ENCODE peak calls at places on chromosomes 13 and 19, in five cellular contexts. M is ovary, W is Calu3, C is NCI-H510A treated with DMSO at 0.1 percent for 48 hours, D is HTR-8/SVneo. E is an unnamed sample.

GRCh38 chr19:53962887-53963435 is at the start of gene CACNG8:
- DNase-seq in C (no peak), W (no peak), M (no peak), D (no peak), E (no peak)

GRCh38 chr19:30074741-30075460 is 132.9 kb downstream of the URI1 start:
- DNase-seq in C (no peak), D (no peak), M (no peak), W (no peak), E (no peak)

GRCh38 chr19:23481043-23481442 is 85.8 kb upstream of the ZNF91 start:
- DNase-seq in D (no peak), M (no peak), W (no peak), C (no peak), E (no peak)

GRCh38 chr19:50047686-50048085 is 21.9 kb downstream of the ZNF473 start:
- DNase-seq in M (no peak), D (no peak), W (no peak), C (no peak), E (no peak)

GRCh38 chr13:94598281-94598680 is 2.3 kb upstream of the TGDS start:
- DNase-seq in M (no peak), D (no peak), W (no peak), C (no peak), E (no peak)

GRCh38 chr19:6551607-6552450 is 21.0 kb downstream of the TNFSF9 start:
- DNase-seq in D (no peak), C (no peak), M (no peak), W (no peak), E (no peak)

GRCh38 chr13:32650705-32651311 is 64.6 kb downstream of the PDS5B start:
- DNase-seq in C (no peak), W (peak), D (peak), M (peak), E (peak)

GRCh38 chr13:101474419-101474957 is 22.0 kb downstream of the ITGBL1 start:
- DNase-seq in D (no peak), W (peak), M (no peak), C (no peak), E (peak)

GRCh38 chr19:5394907-5395505 is 54.4 kb upstream of the PTPRS start:
- DNase-seq in M (no peak), C (no peak), W (no peak), D (no peak), E (peak)

GRCh38 chr19:8451885-8452284 is 7.1 kb downstream of the HNRNPM start:
- DNase-seq in M (no peak), W (peak), C (no peak), D (no peak), E (no peak)

GRCh38 chr19:41957838-41958366 is 1.2 kb downstream of the RABAC1 start:
- DNase-seq in M (peak), C (peak), D (peak), W (peak), E (peak)

GRCh38 chr19:5130371-5131030 is 161.6 kb downstream of the KDM4B start:
- DNase-seq in D (no peak), W (no peak), C (no peak), M (no peak), E (no peak)

GRCh38 chr19:7887408-7888144 is 734 bp upstream of the LRRC8E start:
- DNase-seq in C (no peak), D (no peak), W (no peak), M (no peak), E (no peak)

GRCh38 chr19:53537523-53538377 is at the start of gene ZNF331:
- DNase-seq in C (no peak), D (peak), M (peak), W (no peak), E (peak)

GRCh38 chr19:46000497-46001246 is 5.4 kb downstream of the CCDC61 start:
- DNase-seq in C (peak), D (no peak), M (no peak), W (no peak), E (no peak)

GRCh38 chr13:54373211-54373610 is 1344.6 kb downstream of the OLFM4 start:
- DNase-seq in M (no peak), C (no peak), D (no peak), W (no peak), E (peak)

GRCh38 chr13:84470528-84470927 is 588.3 kb upstream of the SLITRK1 start:
- DNase-seq in M (no peak), C (no peak), D (no peak), W (no peak), E (no peak)

GRCh38 chr13:73215807-73216206 is 157.0 kb downstream of the KLF5 start:
- DNase-seq in C (no peak), W (peak), D (no peak), M (no peak), E (no peak)

GRCh38 chr19:45729774-45730388 is 815 bp downstream of the FBXO46 start:
- DNase-seq in W (peak), D (no peak), M (no peak), C (no peak), E (no peak)

GRCh38 chr19:6828306-6828697 is 55.8 kb downstream of the VAV1 start:
- DNase-seq in M (no peak), W (peak), D (peak), C (no peak), E (no peak)

GRCh38 chr13:114101325-114101821 is 31.1 kb downstream of the RASA3 start:
- DNase-seq in M (no peak), C (no peak), W (no peak), D (no peak), E (no peak)

GRCh38 chr13:101449971-101450748 is 2.3 kb upstream of the ITGBL1 start:
- DNase-seq in D (peak), W (no peak), M (no peak), C (no peak), E (no peak)

GRCh38 chr19:19426799-19427198 is 21.3 kb downstream of the GATAD2A start:
- DNase-seq in W (no peak), C (no peak), M (no peak), D (no peak), E (no peak)

GRCh38 chr19:45976180-45976579 is 2.5 kb upstream of the NOVA2 start:
- DNase-seq in D (no peak), M (no peak), W (no peak), C (no peak), E (peak)

GRCh38 chr13:107712145-107712544 is 503.2 kb downstream of the LIG4 start:
- DNase-seq in M (no peak), C (no peak), W (no peak), D (no peak), E (no peak)

GRCh38 chr13:109785141-109785891 is 1.1 kb downstream of the IRS2 start:
- DNase-seq in C (peak), D (no peak), W (no peak), M (peak), E (peak)

GRCh38 chr13:103694033-103694432 is 627.8 kb upstream of the SLC10A2 start:
- DNase-seq in D (no peak), W (no peak), C (peak), M (no peak), E (peak)

GRCh38 chr13:113178070-113178895 is 19.8 kb downstream of the PROZ start:
- DNase-seq in C (no peak), W (no peak), M (no peak), D (peak), E (no peak)